ENCODE peak calls at places on chromosomes 1 and 21, in four cellular contexts. V, Q, N and X are unnamed samples.

GRCh38 chr1:243793298-243793697 is 56.7 kb downstream of the AKT3 start:
- DNase-seq in Q (no peak), N (no peak), V (no peak), X (no peak)

GRCh38 chr1:67005068-67005467 is 48.9 kb downstream of the SLC35D1 start:
- DNase-seq in Q (no peak), N (no peak), V (no peak), X (peak)

GRCh38 chr1:161915051-161915503 is 108.6 kb downstream of the OLFML2B start:
- DNase-seq in V (no peak), N (no peak), Q (no peak), X (no peak)

GRCh38 chr1:176517484-176517883 is 54.5 kb downstream of the PAPPA2 start:
- DNase-seq in V (no peak), Q (no peak), N (no peak), X (no peak)

GRCh38 chr1:153560771-153561170 is 4.9 kb downstream of the S100A2 start:
- DNase-seq in N (no peak), Q (no peak), V (no peak), X (no peak)

GRCh38 chr1:184379111-184379752 is 7.6 kb upstream of the C1orf21 start:
- DNase-seq in N (peak), V (no peak), Q (no peak), X (no peak)

GRCh38 chr1:58201492-58202106 is 344.9 kb downstream of the OMA1 start:
- DNase-seq in Q (no peak), V (no peak), N (no peak), X (no peak)

GRCh38 chr1:106254748-106255147 is 801.7 kb upstream of the PRMT6 start:
- DNase-seq in N (no peak), Q (no peak), V (no peak), X (no peak)

GRCh38 chr1:239367417-239367816 is 19.0 kb upstream of the CHRM3 start:
- DNase-seq in Q (no peak), V (no peak), N (no peak), X (no peak)

GRCh38 chr1:46747683-46748288 is 28.9 kb upstream of the EFCAB14 start:
- DNase-seq in N (peak), Q (no peak), V (no peak), X (no peak)

GRCh38 chr1:110205156-110205555 is 5.0 kb upstream of the KCNC4 start:
- DNase-seq in Q (no peak), N (no peak), V (no peak), X (no peak)

GRCh38 chr1:237282266-237282783 is 240.3 kb downstream of the RYR2 start:
- DNase-seq in N (no peak), V (no peak), Q (no peak), X (no peak)

GRCh38 chr1:36471830-36472641 is 7.9 kb upstream of the MRPS15 start:
- DNase-seq in Q (no peak), N (no peak), V (peak), X (no peak)

GRCh38 chr1:52692697-52693096 is 5.5 kb downstream of the COA7 start:
- DNase-seq in N (no peak), Q (no peak), V (no peak), X (no peak)

GRCh38 chr1:9233241-9233941 is 1.2 kb upstream of the H6PD start:
- DNase-seq in Q (no peak), V (peak), N (no peak), X (peak)

GRCh38 chr1:222250376-222250775 is 297.5 kb downstream of the HHIPL2 start:
- DNase-seq in V (no peak), Q (no peak), N (no peak), X (no peak)

GRCh38 chr1:156236164-156236563 is 5.8 kb upstream of the BGLAP start:
- DNase-seq in V (no peak), Q (no peak), N (no peak), X (no peak)

GRCh38 chr1:199155166-199156033 is 516.6 kb downstream of the PTPRC start:
- DNase-seq in N (peak), V (no peak), Q (no peak), X (no peak)

GRCh38 chr1:178093958-178094751 is at the start of gene RASAL2:
- DNase-seq in Q (peak), N (peak), V (peak), X (peak)

GRCh38 chr1:245772325-245772724 is 617.5 kb downstream of the KIF26B start:
- DNase-seq in Q (no peak), N (no peak), V (no peak), X (no peak)

GRCh38 chr21:33427051-33427450 is 23.8 kb downstream of the IFNGR2 start:
- DNase-seq in N (no peak), V (peak), Q (no peak), X (no peak)

GRCh38 chr1:53600486-53600885 is 138.5 kb downstream of the GLIS1 start:
- DNase-seq in N (no peak), V (peak), Q (no peak), X (no peak)

GRCh38 chr1:5108740-5109139 is 454.3 kb downstream of the AJAP1 start:
- DNase-seq in Q (no peak), V (no peak), N (no peak), X (no peak)

GRCh38 chr1:232678185-232678886 is 48.4 kb upstream of the SIPA1L2 start:
- DNase-seq in Q (no peak), V (no peak), N (no peak), X (no peak)

GRCh38 chr1:188937965-188938551 is 1539.6 kb downstream of the BRINP3 start:
- DNase-seq in N (peak), V (no peak), Q (no peak), X (no peak)

GRCh38 chr1:200207711-200208126 is 180.2 kb downstream of the NR5A2 start:
- DNase-seq in V (no peak), N (no peak), Q (no peak), X (no peak)

GRCh38 chr1:93827633-93828436 is 51.2 kb downstream of the DNTTIP2 start:
- DNase-seq in Q (no peak), N (no peak), V (no peak), X (no peak)

GRCh38 chr1:75614455-75615379 is 3.8 kb upstream of the SLC44A5 start:
- DNase-seq in Q (no peak), N (peak), V (peak), X (no peak)

GRCh38 chr1:175656416-175656815 is 87.0 kb downstream of the TNR start:
- DNase-seq in Q (no peak), N (no peak), V (no peak), X (no peak)

GRCh38 chr1:57411262-57411661 is 12.6 kb downstream of the DAB1 start:
- DNase-seq in N (no peak), Q (no peak), V (no peak), X (no peak)

GRCh38 chr1:2229921-2230700 is 2.0 kb downstream of the SKI start:
- DNase-seq in V (peak), N (no peak), Q (no peak), X (peak)

GRCh38 chr1:173269490-173270230 is 62.5 kb upstream of the TNFSF4 start:
- DNase-seq in N (no peak), V (no peak), Q (no peak), X (no peak)

GRCh38 chr1:222652676-222653075 is 34.8 kb downstream of the MIA3 start:
- DNase-seq in V (no peak), Q (no peak), N (no peak), X (no peak)

GRCh38 chr1:74343191-74343590 is 108.0 kb downstream of the TNNI3K start:
- DNase-seq in V (no peak), N (peak), Q (no peak), X (no peak)

GRCh38 chr1:151352001-151352718 is 5.1 kb upstream of the RFX5 start:
- DNase-seq in Q (no peak), V (no peak), N (no peak), X (no peak)

GRCh38 chr1:58895559-58896135 is 111.8 kb upstream of the JUN start:
- DNase-seq in Q (no peak), N (no peak), V (no peak), X (no peak)

GRCh38 chr1:168636200-168636599 is 59.8 kb downstream of the XCL1 start:
- DNase-seq in N (no peak), Q (peak), V (no peak), X (no peak)

GRCh38 chr1:154755858-154756730 is 114.0 kb downstream of the KCNN3 start:
- DNase-seq in Q (no peak), N (no peak), V (no peak), X (peak)

GRCh38 chr21:23008803-23009202 is 2010.6 kb downstream of the NCAM2 start:
- DNase-seq in N (no peak), V (no peak), Q (no peak), X (no peak)